ENCODE peak calls at places on chromosomes 16 and 17, in six cellular contexts. M is left ventricle myocardium inferior; E is cardiac muscle cell; T is esophagus squamous epithelium; S is heart left ventricle; V is CD8-positive, alpha-beta memory T cell. O is an unnamed sample.

GRCh38 chr16:57617604-57618111 is 10.8 kb upstream of the ADGRG1 start:
- DNase-seq in M (no peak), E (no peak), T (no peak), S (peak; percentile 14), V (peak; percentile 46), O (peak; percentile 18)

GRCh38 chr16:54193656-54194007 is 93.0 kb downstream of the IRX3 start:
- DNase-seq in M (peak; percentile 83), E (peak; percentile 81), T (no peak), S (peak; percentile 77), V (no peak), O (peak; percentile 92)

GRCh38 chr17:72118588-72119279 is 2.1 kb upstream of the SOX9 start:
- DNase-seq in M (peak; percentile 52), E (peak; percentile 85), T (no peak), S (peak; percentile 68), V (no peak), O (peak; percentile 73)

GRCh38 chr17:29734640-29735039 is 111.9 kb upstream of the CORO6 start:
- DNase-seq in M (no peak), E (no peak), T (no peak), S (no peak), V (no peak), O (no peak)

GRCh38 chr17:79993390-79994221 is 42.1 kb downstream of the TBC1D16 start:
- DNase-seq in M (peak; percentile 81), E (peak; percentile 73), T (no peak), S (peak; percentile 78), V (no peak), O (peak; percentile 90)

GRCh38 chr16:31897283-31897682 is 23.7 kb downstream of the ZNF267 start:
- DNase-seq in M (no peak), E (no peak), T (no peak), S (no peak), V (no peak), O (no peak)

GRCh38 chr17:28041844-28042656 is 427 bp upstream of the NLK start:
- DNase-seq in M (no peak), E (no peak), T (no peak), S (no peak), V (no peak), O (no peak)

GRCh38 chr17:61002316-61002736 is 324.7 kb downstream of the BCAS3 start:
- DNase-seq in M (no peak), E (peak; percentile 55), T (no peak), S (no peak), V (no peak), O (no peak)

GRCh38 chr17:43702636-43703035 is 40.9 kb upstream of the MEOX1 start:
- DNase-seq in M (no peak), E (no peak), T (no peak), S (no peak), V (no peak), O (no peak)

GRCh38 chr16:57755726-57756423 is 20.3 kb downstream of the KATNB1 start:
- DNase-seq in M (no peak), E (no peak), T (no peak), S (no peak), V (peak; percentile 43), O (peak; percentile 41)

GRCh38 chr16:87744750-87745514 is 20.9 kb downstream of the KLHDC4 start:
- DNase-seq in M (no peak), E (no peak), T (no peak), S (no peak), V (no peak), O (no peak)

GRCh38 chr17:73722163-73722562 is 77.9 kb upstream of the SDK2 start:
- DNase-seq in M (no peak), E (no peak), T (no peak), S (no peak), V (peak; percentile 56), O (no peak)

GRCh38 chr17:17496189-17497064 is at the start of gene RASD1:
- DNase-seq in M (peak; percentile 93), E (peak; percentile 93), T (no peak), S (peak; percentile 92), V (peak; percentile 82), O (peak; percentile 94)

GRCh38 chr16:25625620-25626019 is 66.1 kb upstream of the HS3ST4 start:
- DNase-seq in M (no peak), E (no peak), T (no peak), S (no peak), V (no peak), O (no peak)

GRCh38 chr17:78791840-78792709 is 10.0 kb upstream of the CYTH1 start:
- DNase-seq in M (no peak), E (no peak), T (no peak), S (no peak), V (peak; percentile 26), O (no peak)

GRCh38 chr17:17754719-17755686 is 73.7 kb downstream of the RAI1 start:
- DNase-seq in M (peak; percentile 66), E (peak; percentile 77), T (no peak), S (peak; percentile 76), V (no peak), O (peak; percentile 44)

GRCh38 chr17:80981062-80981902 is 10.4 kb upstream of the CHMP6 start:
- DNase-seq in M (no peak), E (peak; percentile 59), T (no peak), S (no peak), V (no peak), O (no peak)

GRCh38 chr17:7315570-7316243 is 547 bp upstream of the GPS2 start:
- DNase-seq in M (no peak), E (no peak), T (no peak), S (no peak), V (no peak), O (no peak)

GRCh38 chr17:40366861-40367518 is 2.5 kb upstream of the GJD3 start:
- DNase-seq in M (no peak), E (no peak), T (no peak), S (no peak), V (no peak), O (peak; percentile 49)

GRCh38 chr17:3890082-3890892 is 2.6 kb downstream of the CAMKK1 start:
- DNase-seq in M (peak; percentile 48), E (no peak), T (no peak), S (peak; percentile 55), V (no peak), O (peak; percentile 82)

GRCh38 chr17:65677932-65678331 is 116.5 kb upstream of the AXIN2 start:
- DNase-seq in M (no peak), E (no peak), T (no peak), S (no peak), V (no peak), O (no peak)

GRCh38 chr16:25691519-25692091 is at the start of gene HS3ST4:
- DNase-seq in M (no peak), E (peak; percentile 71), T (no peak), S (no peak), V (no peak), O (peak; percentile 41)

GRCh38 chr17:20086416-20087074 is 77.4 kb downstream of the SPECC1 start:
- DNase-seq in M (no peak), E (no peak), T (no peak), S (no peak), V (no peak), O (no peak)

GRCh38 chr16:85054948-85055502 is 27.4 kb downstream of the KIAA0513 start:
- DNase-seq in M (no peak), E (no peak), T (no peak), S (no peak), V (no peak), O (no peak)

GRCh38 chr16:51922476-51922875 is 624.5 kb downstream of the TOX3 start:
- DNase-seq in M (no peak), E (no peak), T (no peak), S (no peak), V (no peak), O (no peak)

GRCh38 chr17:76048711-76049110 is 21.6 kb upstream of the EVPL start:
- DNase-seq in M (no peak), E (no peak), T (no peak), S (no peak), V (no peak), O (no peak)

DNA sequence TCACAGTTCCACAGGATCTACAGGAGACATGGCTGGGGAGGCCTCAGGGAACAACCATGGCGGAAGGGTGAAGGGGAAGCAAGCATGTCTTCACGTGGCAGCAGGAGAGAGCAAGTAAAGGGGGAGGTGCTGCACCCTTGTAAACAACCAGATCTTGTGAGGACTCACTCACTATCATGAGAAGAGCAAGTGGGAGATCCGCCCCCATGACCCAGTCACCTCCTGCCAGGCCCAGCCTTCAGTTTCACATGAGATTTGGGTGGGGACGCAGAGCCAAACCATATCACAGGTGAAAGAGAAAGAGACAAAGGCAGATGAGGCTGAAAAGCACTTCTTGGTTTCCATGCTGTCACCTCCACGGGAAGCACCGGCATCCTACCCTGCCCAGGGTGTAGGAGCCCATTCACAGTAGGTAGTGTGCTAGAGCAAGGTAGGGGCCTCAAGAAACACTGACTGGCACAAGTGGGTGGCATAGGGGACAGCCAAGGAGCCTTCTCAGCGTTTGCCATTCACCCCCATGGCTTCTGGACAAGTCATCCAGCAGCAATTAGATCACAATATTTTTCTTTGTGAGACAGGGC is 6.6 kb downstream of the NARF start:
- DNase-seq in M (no peak), E (no peak), T (no peak), S (no peak), V (no peak), O (peak; percentile 9)
- H3K4me1 ChIP-seq in M (peaks cover 43% of the 10 kb centered on the region), E (peaks cover 15% of the 10 kb centered on the region), T (no peaks in the 10 kb centered on the region), S (peaks cover 22% of the 10 kb centered on the region), V (no peaks in the 10 kb centered on the region), O (peaks cover 4% of the 10 kb centered on the region)

GRCh38 chr17:77444653-77445029 is 303.9 kb downstream of the SEC14L1 start:
- DNase-seq in M (peak; percentile 72), E (no peak), T (no peak), S (peak; percentile 73), V (no peak), O (peak; percentile 78)
- H3K4me1 ChIP-seq in M (peaks cover 84% of the 10 kb centered on the region), E (peaks cover 25% of the 10 kb centered on the region), T (peaks cover 71% of the 10 kb centered on the region), S (peaks cover 79% of the 10 kb centered on the region), V (peaks cover 100% of the 10 kb centered on the region), O (peaks cover 36% of the 10 kb centered on the region)

DNA sequence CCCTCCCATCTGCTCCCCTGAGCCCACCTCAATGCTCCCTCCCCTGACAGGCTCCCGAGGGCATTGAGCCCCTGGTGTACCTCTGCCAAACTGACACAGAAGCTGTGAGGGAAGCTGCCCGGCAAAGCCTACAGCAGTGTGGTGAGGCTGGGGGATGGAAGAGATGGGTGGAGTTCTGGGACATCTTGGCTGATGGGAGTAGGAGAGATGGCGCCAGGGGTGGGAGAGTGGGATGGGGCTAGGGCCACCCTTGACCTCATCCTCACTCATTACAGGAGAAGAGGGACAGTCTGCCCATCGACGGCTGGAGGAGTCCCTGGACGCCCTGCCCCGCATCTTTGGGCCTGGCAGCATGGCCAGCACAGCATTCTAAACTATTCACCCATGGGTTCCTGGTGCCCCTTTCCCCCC is 16.2 kb upstream of the CTCF start:
- DNase-seq in M (no peak), E (no peak), T (no peak), S (no peak), V (no peak), O (no peak)
- H3K4me1 ChIP-seq in M (peaks cover 82% of the 10 kb centered on the region), E (no peaks in the 10 kb centered on the region), T (peaks cover 53% of the 10 kb centered on the region), S (peaks cover 79% of the 10 kb centered on the region), V (peaks cover 41% of the 10 kb centered on the region), O (peaks cover 5% of the 10 kb centered on the region)

GRCh38 chr17:46812624-46813318 is 5.7 kb downstream of the WNT3 start:
- DNase-seq in M (no peak), E (no peak), T (no peak), S (no peak), V (no peak), O (no peak)

GRCh38 chr17:46810837-46811236 is 7.7 kb downstream of the WNT3 start:
- DNase-seq in M (no peak), E (no peak), T (no peak), S (no peak), V (no peak), O (no peak)

GRCh38 chr17:46811978-46812583 is 6.4 kb downstream of the WNT3 start:
- DNase-seq in M (no peak), E (no peak), T (no peak), S (no peak), V (no peak), O (no peak)

GRCh38 chr17:46805771-46806170 is 12.7 kb downstream of the WNT3 start:
- DNase-seq in M (no peak), E (no peak), T (no peak), S (no peak), V (no peak), O (no peak)

GRCh38 chr17:46809110-46809571 is 9.4 kb downstream of the WNT3 start:
- DNase-seq in M (no peak), E (peak; percentile 32), T (no peak), S (no peak), V (no peak), O (no peak)
- H3K4me1 ChIP-seq in M (no peaks in the 10 kb centered on the region), E (peaks cover 6% of the 10 kb centered on the region), T (peaks cover 11% of the 10 kb centered on the region), S (no peaks in the 10 kb centered on the region), V (no peaks in the 10 kb centered on the region), O (no peaks in the 10 kb centered on the region)